ENCODE peak calls at places on chromosomes 11 and 22, in four cellular contexts. One of them, this sample, is unnamed.
A peak's percentile ranks its signal among the peaks of the same experiment; 100 is the strongest.

GRCh38 chr22:33962409-33962808 is 42.1 kb upstream of the LARGE1 start:
- DNase-seq in A549: no peak
- DNase-seq in stomach: no peak
- DNase-seq in tibial nerve: no peak
- DNase-seq in this sample: no peak

GRCh38 chr11:35363246-35364100 is 55.9 kb downstream of the SLC1A2 start:
- DNase-seq in stomach: no peak
- DNase-seq in A549: no peak
- DNase-seq in tibial nerve: peak; percentile 59
- DNase-seq in this sample: no peak

GRCh38 chr11:123202155-123202714 is 7.2 kb upstream of the CLMP start:
- DNase-seq in A549: no peak
- DNase-seq in tibial nerve: no peak
- DNase-seq in stomach: no peak
- DNase-seq in this sample: no peak

GRCh38 chr22:26894766-26895485 is 237.5 kb downstream of the MIAT start:
- DNase-seq in A549: peak; percentile 82
- DNase-seq in stomach: no peak
- DNase-seq in tibial nerve: no peak
- DNase-seq in this sample: no peak

GRCh38 chr22:17633217-17633997 is 4.9 kb upstream of the ATP6V1E1 start:
- DNase-seq in stomach: no peak
- DNase-seq in tibial nerve: no peak
- DNase-seq in A549: peak; percentile 29
- DNase-seq in this sample: no peak

GRCh38 chr11:21625982-21626381 is 566.9 kb upstream of the ANO5 start:
- DNase-seq in A549: no peak
- DNase-seq in stomach: no peak
- DNase-seq in tibial nerve: peak; percentile 13
- DNase-seq in this sample: no peak

GRCh38 chr11:3815882-3816281 is 7.5 kb downstream of the PGAP2 start:
- DNase-seq in tibial nerve: no peak
- DNase-seq in A549: no peak
- DNase-seq in stomach: no peak
- DNase-seq in this sample: no peak

GRCh38 chr11:15707194-15707593 is 592.5 kb downstream of the INSC start:
- DNase-seq in tibial nerve: no peak
- DNase-seq in A549: no peak
- DNase-seq in stomach: no peak
- DNase-seq in this sample: no peak

GRCh38 chr11:107856981-107857517 is 1.5 kb downstream of the SLC35F2 start:
- DNase-seq in A549: no peak
- DNase-seq in stomach: no peak
- DNase-seq in tibial nerve: no peak
- DNase-seq in this sample: no peak

GRCh38 chr11:108887436-108888238 is 222.8 kb downstream of the DDX10 start:
- DNase-seq in A549: no peak
- DNase-seq in tibial nerve: no peak
- DNase-seq in stomach: no peak
- DNase-seq in this sample: peak; percentile 44

GRCh38 chr22:37774728-37775127 is 33.0 kb upstream of the GCAT start:
- DNase-seq in tibial nerve: no peak
- DNase-seq in stomach: no peak
- DNase-seq in A549: no peak
- DNase-seq in this sample: no peak

GRCh38 chr22:49570032-49570848 is 257.4 kb downstream of the BRD1 start:
- DNase-seq in tibial nerve: no peak
- DNase-seq in A549: no peak
- DNase-seq in stomach: peak; percentile 10
- DNase-seq in this sample: peak; percentile 5

DNA sequence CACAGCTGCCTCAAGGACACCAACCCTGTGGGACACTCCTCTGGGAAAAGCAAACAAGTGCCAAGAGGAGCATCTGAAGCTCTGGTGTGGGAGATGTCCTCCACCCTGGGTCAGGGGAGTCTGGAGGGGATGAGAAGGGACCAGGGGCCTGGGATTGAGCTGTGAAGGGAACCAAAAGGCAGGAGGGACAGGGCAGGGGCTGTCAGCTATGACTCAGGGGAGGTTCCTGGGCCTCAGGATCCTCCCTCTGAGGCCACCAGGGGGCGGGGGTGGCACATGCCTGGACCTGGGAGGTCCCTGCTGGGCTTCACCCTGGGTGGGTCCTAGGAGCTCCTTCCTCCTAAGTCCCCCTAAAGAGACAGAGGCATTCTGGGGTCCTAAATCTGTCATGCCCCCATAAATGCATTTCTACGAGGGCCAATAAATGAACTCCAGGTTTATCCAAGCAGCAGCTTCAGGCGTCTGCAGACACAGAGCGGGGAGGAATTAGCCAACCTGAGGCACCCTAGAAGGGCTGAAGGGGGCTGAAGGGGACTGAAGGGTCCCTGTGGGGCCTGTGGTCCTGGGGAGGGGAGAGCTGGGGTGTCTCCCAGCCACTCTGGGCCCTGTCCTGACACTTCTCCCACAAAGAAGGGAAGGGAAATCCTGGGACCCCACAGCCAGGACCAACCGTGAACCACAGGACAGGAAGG is 31.9 kb upstream of the IGLL5 start:
- DNase-seq in A549: no peak
- DNase-seq in tibial nerve: no peak
- DNase-seq in stomach: no peak
- DNase-seq in this sample: peak; percentile 59
- TF ChIP-seq CTCF in A549: peak; percentile 12
- TF ChIP-seq CTCF in tibial nerve: no peak
- TF ChIP-seq CTCF in stomach: no peak
- TF ChIP-seq CTCF in this sample: peak; percentile 55

GRCh38 chr11:31870609-31871309 is 59.6 kb upstream of the PAX6 start:
- DNase-seq in A549: peak; percentile 47
- DNase-seq in stomach: peak; percentile 50
- DNase-seq in tibial nerve: peak; percentile 11
- DNase-seq in this sample: no peak
- TF ChIP-seq CTCF in A549: peak; percentile 82
- TF ChIP-seq CTCF in stomach: peak; percentile 45
- TF ChIP-seq CTCF in tibial nerve: peak; percentile 28
- TF ChIP-seq CTCF in this sample: no peak

DNA sequence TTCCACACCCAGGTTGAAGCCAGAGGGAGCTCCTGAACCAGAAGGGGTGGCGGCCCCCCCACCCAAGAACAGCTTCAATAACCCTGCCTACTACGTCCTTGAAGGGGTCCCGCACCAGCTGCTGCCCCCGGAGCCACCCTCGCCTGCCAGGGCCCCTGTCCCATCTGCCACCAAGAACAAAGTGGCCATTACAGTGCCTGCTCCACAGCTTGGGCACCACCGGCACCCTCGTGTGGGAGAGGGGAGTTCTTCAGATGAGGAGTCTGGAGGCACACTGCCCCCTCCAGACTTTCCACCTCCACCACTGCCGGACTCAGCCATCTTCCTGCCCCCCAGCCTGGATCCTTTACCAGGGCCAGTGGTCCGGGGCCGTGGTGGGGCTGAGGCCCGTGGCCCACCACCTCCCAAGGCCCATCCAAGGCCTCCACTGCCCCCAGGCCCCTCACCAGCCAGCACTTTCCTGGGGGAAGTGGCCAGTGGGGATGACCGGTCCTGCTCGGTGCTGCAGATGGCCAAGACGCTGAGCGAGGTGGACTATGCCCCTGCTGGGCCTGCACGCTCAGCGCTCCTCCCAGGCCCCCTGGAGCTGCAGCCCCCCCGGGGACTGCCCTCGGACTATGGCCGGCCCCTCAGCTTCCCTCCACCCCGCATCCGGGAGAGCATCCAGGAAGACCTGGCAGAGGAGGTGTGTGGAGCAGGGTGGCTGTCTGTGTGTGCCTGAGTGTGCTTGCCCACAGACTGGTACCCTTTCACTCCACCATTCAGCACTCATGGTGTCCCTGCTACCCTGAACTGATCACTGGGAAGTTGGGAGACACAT is 6.7 kb downstream of the PHOX2A start:
- DNase-seq in stomach: no peak
- DNase-seq in tibial nerve: no peak
- DNase-seq in A549: no peak
- DNase-seq in this sample: no peak
- TF ChIP-seq CTCF in stomach: no peak
- TF ChIP-seq CTCF in tibial nerve: no peak
- TF ChIP-seq CTCF in A549: no peak
- TF ChIP-seq CTCF in this sample: no peak

DNA sequence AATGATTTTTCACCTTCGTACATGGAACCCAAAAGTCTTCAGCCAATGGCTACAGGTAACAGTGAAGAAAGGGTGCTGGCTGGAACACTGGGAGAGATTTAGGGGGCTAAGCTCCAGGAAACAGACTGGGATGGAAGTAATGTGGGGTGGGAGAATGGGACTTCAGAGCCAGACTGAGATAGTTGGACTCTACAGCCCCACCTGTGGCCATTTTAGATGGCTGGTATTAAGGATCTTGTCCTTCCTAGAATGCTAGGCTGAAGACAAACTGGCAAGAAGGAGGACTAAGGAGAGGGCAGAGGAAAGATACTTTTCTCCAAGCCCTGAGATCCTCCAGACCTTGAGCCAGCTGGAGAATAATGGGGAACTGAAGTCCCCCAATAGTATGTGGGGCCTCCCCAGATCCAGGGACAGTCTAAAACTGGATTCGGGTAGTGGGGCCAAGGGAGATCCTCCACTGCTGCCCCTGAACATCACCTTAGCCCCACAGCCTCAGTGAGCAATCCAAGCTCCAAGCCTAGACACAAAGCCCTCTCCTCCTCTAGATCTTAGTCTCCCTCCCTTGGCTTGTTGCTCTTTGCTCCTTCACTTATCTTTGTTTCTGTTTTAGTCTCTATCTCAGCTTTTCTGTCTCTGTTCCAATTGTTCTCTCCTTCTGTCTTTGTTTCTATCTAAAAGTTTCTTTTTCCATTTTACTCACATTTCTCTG is 16.1 kb upstream of the RRAS2 start:
- DNase-seq in stomach: no peak
- DNase-seq in A549: no peak
- DNase-seq in tibial nerve: no peak
- DNase-seq in this sample: no peak
- TF ChIP-seq CTCF in stomach: no peak
- TF ChIP-seq CTCF in A549: no peak
- TF ChIP-seq CTCF in tibial nerve: no peak
- TF ChIP-seq CTCF in this sample: peak; percentile 11

GRCh38 chr11:83558281-83558680 is 272.1 kb upstream of the CCDC90B start:
- DNase-seq in A549: no peak
- DNase-seq in tibial nerve: no peak
- DNase-seq in stomach: no peak
- DNase-seq in this sample: no peak
- TF ChIP-seq CTCF in A549: no peak
- TF ChIP-seq CTCF in tibial nerve: no peak
- TF ChIP-seq CTCF in stomach: no peak
- TF ChIP-seq CTCF in this sample: no peak

DNA sequence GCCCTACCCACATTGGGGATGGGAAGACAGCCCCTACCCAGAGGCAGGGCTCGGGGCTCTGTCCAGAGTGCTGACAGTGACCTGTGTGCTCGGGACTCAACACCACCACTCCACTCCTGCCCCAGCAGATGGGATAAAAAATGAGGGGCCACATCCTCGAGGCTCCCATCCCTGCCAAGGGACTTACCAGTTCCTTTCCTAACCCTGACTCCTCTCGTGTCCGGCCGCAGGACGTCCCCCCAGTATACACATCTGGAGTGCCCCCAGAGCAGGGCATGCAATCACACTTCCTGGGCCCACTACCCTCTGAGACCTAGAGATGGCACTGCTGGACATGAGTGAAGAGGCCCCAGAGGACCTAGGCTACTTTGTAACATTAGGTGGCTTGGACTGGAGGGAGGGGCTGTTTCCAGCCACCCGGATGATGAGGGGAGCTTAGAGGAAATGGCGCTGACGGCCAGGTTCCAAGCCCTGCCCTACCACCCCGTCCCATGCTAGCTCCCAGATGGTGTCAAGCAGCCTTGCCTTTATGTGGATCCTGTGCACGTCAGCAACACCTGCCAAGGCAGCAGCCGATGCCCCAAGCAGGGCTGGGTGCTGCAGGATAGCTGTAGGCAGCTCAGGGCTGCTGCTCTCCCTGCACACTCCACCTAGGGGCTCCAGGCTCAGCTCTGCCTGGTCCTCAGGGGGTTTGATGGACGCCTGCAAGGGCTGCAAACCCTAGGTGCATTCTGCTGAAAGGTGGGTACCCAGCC is 86.6 kb downstream of the DGCR2 start:
- DNase-seq in tibial nerve: no peak
- DNase-seq in stomach: peak; percentile 23
- DNase-seq in A549: no peak
- DNase-seq in this sample: no peak
- TF ChIP-seq CTCF in tibial nerve: no peak
- TF ChIP-seq CTCF in stomach: no peak
- TF ChIP-seq CTCF in A549: no peak
- TF ChIP-seq CTCF in this sample: no peak

This sample was measured in natural killer cell.